ENCODE peak calls at places on chromosome 1, in four cellular contexts. B is HepG2, T is GM12878, U is K562. L is an unnamed sample.

GRCh38 chr1:188194916-188195315 is 1366.2 kb downstream of the PLA2G4A start:
- DNase-seq in B (no peak), T (no peak), U (no peak), L (no peak)

GRCh38 chr1:192907545-192908243 is 98.9 kb downstream of the RGS2 start:
- DNase-seq in B (no peak), T (no peak), U (no peak), L (no peak)

GRCh38 chr1:159916240-159917051 is 8.9 kb downstream of the TAGLN2 start:
- DNase-seq in B (peak; percentile 60), T (no peak), U (no peak), L (no peak)

GRCh38 chr1:181398544-181398943 is 84.8 kb upstream of the CACNA1E start:
- DNase-seq in B (no peak), T (peak; percentile 59), U (no peak), L (no peak)

GRCh38 chr1:173014145-173014544 is 36.6 kb downstream of the TNFSF18 start:
- DNase-seq in B (no peak), T (no peak), U (no peak), L (no peak)

GRCh38 chr1:220681220-220681847 is 8.8 kb upstream of the C1orf115 start:
- DNase-seq in B (no peak), T (no peak), U (no peak), L (no peak)

GRCh38 chr1:223233410-223234163 is 90.5 kb upstream of the TLR5 start:
- DNase-seq in B (peak; percentile 6), T (no peak), U (peak; percentile 95), L (peak; percentile 35)

GRCh38 chr1:230713915-230714764 is at the start of gene AGT:
- DNase-seq in B (peak; percentile 95), T (no peak), U (no peak), L (no peak)

GRCh38 chr1:63041660-63042059 is 257.7 kb downstream of the ATG4C start:
- DNase-seq in B (no peak), T (no peak), U (no peak), L (no peak)

GRCh38 chr1:27569506-27570382 is 34.2 kb downstream of the AHDC1 start:
- DNase-seq in B (peak; percentile 53), T (no peak), U (peak; percentile 71), L (no peak)

GRCh38 chr1:160397651-160398050 is 2.7 kb upstream of the VANGL2 start:
- DNase-seq in B (no peak), T (no peak), U (no peak), L (no peak)

GRCh38 chr1:24186993-24187790 is at the start of gene IFNLR1:
- DNase-seq in B (peak; percentile 62), T (no peak), U (no peak), L (peak; percentile 77)

GRCh38 chr1:168453056-168453455 is 90.7 kb downstream of the XCL2 start:
- DNase-seq in B (no peak), T (no peak), U (no peak), L (no peak)

GRCh38 chr1:202713110-202713509 is 2.9 kb upstream of the SYT2 start:
- DNase-seq in B (no peak), T (no peak), U (no peak), L (no peak)

GRCh38 chr1:89203166-89203565 is 4.4 kb upstream of the GBP4 start:
- DNase-seq in B (no peak), T (no peak), U (no peak), L (no peak)

GRCh38 chr1:14962407-14962806 is 191.1 kb upstream of the TMEM51 start:
- DNase-seq in B (no peak), T (no peak), U (no peak), L (no peak)

GRCh38 chr1:165124772-165125171 is 231.7 kb downstream of the LMX1A start:
- DNase-seq in B (no peak), T (no peak), U (no peak), L (no peak)

GRCh38 chr1:165134431-165134830 is 222.1 kb downstream of the LMX1A start:
- DNase-seq in B (no peak), T (no peak), U (no peak), L (no peak)

DNA sequence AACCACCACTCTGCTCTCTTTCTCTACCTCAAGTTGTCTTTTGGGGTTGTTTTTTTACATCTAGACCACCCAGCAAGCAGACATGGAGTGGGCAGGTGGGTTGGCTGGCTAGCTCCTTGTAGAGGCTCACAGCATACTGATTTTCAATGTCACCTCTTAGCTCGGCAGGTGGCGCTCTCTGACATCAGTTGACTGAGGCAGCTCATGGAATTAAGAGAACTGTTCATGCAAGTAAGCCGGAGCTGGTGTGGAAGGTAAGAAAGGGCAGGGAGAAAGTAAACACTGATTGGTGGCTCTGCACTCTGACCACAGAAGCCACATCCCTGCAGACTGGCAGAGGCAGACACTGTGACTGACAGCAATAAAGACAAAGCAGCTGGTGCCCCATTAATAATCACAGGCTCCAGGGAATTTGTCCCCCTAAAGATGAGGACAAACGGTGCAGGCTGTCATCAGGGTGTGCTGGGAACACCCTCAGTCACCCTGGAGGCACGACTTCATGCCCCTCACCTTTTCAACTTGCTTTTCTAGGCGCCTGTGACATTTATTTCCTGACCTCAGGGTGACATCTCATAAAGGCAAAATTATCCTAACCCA is 226.8 kb downstream of the LMX1A start:
- DNase-seq in B (peak; percentile 83), T (no peak), U (peak; percentile 68), L (peak; percentile 53)
- TF ChIP-seq BRCA1 in B (no peak), T (no peak), U (no peak), L (no peak)

DNA sequence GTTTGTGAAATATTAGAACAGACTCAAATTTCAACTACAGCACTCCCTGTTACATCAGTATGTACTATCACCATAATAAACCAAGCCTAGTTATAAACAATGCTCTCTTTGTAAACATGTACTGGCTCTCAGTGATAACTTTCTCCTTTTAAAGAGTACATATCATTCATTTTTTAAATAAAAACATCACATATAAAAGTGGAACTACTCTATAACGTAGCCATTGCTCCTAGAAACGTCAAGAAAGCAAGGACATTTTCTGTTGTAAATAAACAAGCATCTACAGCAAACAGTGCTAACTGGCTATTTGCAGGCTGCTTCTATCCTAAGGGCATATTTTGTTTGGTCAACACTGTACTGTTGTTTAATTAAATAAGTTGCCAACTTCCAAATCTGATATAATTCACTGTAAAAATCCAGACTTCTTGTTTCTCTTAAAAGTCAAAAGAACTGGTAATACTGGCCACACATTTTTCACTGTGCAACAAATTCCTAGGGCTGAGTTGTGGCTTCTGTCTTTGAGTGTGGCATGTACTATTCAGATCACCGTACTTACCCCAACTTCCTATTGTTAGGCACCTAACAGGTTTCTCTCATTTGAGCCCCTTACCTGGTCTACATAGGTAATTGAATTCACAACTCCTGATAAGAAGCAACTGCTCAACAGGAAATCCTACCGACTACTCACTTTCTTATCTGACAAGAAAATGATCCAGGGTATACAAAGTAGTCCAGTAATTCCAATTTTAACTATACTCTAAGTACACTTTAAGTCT is 111.9 kb downstream of the DENND1B start:
- DNase-seq in B (no peak), T (no peak), U (no peak), L (no peak)
- TF ChIP-seq BRCA1 in B (no peak), T (no peak), U (no peak), L (no peak)

DNA sequence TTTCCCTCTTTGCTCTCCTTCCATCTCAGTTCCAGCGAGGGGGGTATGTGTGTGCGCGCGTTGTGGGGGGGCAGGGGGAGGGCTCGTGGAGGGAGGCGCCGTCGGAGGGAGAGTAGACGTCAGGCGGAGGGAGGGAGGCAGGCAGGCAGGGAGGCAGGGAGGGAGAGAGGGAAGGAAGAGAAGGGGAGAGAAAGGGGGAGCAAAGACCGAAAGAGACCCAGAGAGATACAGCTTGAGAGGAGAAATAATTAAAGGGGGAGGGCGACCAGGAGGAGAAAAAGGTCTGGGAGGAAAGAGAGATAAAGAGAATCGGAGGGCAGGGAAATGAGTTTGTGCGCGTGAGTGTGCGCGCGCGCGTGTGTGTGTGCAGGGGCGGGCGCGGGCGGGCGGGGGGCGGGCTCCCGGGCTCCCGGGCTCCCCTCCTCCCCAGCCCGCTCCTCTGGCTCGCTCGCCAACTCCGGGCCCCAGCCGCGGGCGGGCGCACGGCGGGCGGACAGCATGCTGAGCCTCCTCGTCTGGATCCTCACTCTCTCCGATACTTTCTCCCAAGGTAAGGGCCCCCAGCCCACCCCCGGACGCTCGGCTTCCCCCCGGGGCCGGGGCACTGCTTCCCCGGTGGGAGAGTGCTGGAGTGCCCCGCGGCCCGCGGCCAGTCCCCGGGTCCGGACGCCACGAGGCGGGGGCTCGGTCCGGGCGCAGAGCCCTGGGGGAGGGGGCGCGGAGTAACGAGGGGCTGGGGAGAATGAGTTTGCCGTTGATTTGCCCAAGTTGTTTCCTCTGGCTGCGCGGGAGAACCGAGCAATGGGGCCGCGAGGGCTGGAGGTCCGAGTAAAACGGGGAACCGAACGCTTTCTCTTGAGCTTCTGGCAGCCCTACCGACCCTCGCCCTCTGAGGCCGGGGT is at the start of gene KIRREL1:
- DNase-seq in B (no peak), T (no peak), U (no peak), L (no peak)
- TF ChIP-seq BRCA1 in B (no peak), T (no peak), U (no peak), L (no peak)

GRCh38 chr1:108082741-108083562 is 117.2 kb downstream of the SLC25A24 start:
- DNase-seq in B (no peak), T (no peak), U (no peak), L (no peak)

GRCh38 chr1:108082006-108082405 is 117.0 kb upstream of the VAV3 start:
- DNase-seq in B (no peak), T (no peak), U (no peak), L (no peak)

GRCh38 chr1:108077991-108078390 is 113.0 kb upstream of the VAV3 start:
- DNase-seq in B (no peak), T (no peak), U (no peak), L (no peak)

GRCh38 chr1:108080448-108080847 is 115.5 kb upstream of the VAV3 start:
- DNase-seq in B (no peak), T (no peak), U (no peak), L (no peak)

DNA sequence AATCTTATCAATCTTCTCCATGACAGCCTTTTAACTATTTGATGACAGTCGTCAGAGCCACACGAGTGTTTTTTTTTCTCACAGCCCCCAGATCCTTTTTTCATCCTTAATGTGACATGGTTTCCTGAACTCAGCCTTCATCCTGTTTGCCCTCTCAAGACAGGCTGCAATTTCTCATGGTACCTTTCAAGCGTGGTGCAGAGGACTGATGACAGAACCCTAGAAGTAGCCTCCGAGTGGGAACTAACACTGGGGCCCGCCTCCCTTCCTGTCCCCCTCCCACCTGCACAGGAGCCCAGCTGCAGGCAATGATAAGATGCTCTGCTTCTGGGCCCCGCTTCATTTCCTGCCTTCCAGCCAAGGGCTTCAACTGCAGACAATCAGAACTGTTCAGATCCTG is 114.6 kb upstream of the VAV3 start:
- DNase-seq in B (no peak), T (no peak), U (peak; percentile 93), L (no peak)
- TF ChIP-seq BRCA1 in B (no peak), T (no peak), U (no peak), L (no peak)

DNA sequence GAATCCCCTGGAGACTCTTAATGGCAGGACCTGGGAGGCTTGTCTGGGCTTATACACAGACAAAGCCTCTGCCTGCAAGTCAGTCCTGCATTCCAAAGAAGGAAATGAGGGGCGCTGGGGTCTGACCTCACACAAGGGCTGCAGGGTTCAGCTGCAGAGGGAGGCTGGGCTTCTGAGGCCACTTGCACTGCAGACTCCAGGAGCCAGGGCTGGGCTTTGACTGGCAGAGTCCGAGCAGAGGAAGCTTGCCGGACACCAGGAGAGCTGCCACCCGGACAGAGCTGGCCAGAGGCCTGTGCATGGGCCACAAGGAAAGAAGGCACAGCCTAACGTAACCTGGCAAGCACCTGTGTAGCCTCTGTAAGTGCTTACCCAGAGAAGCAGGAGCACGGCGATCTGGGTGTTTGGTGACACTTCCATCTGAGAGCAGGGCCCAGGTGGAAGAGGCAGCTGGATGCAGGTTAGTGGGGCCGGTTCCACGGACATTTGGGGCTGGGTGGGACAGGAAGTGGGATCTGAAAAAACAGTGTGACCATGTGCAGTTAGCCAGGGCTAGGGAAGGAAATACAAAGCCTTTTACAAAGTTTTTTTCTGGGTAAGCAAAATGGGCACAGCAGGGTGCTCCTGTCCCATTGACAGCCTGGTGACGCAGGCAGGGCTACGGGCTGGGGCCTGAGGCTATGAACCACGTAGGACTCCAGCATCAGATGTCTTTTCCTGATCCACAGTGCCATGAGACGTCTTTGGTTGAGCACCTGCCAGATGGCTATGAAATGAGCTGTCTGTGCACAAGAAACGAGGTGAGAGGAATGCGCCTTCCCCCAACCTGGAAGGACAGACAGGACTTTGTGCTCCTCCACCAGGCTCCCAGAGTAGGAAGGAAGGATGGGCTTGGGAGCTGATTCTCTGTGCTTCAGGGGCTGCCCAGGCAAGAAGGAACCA is 37.3 kb upstream of the LBR start:
- DNase-seq in B (no peak), T (no peak), U (no peak), L (peak; percentile 73)
- TF ChIP-seq BRCA1 in B (no peak), T (no peak), U (no peak), L (no peak)